ENCODE peak calls at places on chromosome 21, in five cellular contexts. S is transverse colon, E is right lobe of liver, U is HCT116, I is astrocyte. G is an unnamed sample.

GRCh38 chr21:28263974-28264373 is 728.7 kb downstream of the LTN1 start:
- DNase-seq in S (no peak), E (no peak), U (no peak), I (no peak), G (no peak)

GRCh38 chr21:41169701-41170100 is 1.7 kb downstream of the BACE2 start:
- DNase-seq in S (no peak), E (no peak), U (no peak), I (peak; percentile 32), G (no peak)

GRCh38 chr21:46220847-46221246 is 7.7 kb downstream of the LSS start:
- DNase-seq in S (no peak), E (no peak), U (no peak), I (no peak), G (peak; percentile 46)

GRCh38 chr21:33972539-33972938 is 56.9 kb upstream of the ATP5PO start:
- DNase-seq in S (no peak), E (no peak), U (no peak), I (no peak), G (no peak)

GRCh38 chr21:45871616-45872236 is 109.8 kb upstream of the COL6A1 start:
- DNase-seq in S (no peak), E (no peak), U (no peak), I (no peak), G (peak; percentile 63)

GRCh38 chr21:14273736-14274538 is 58.0 kb downstream of the RBM11 start:
- DNase-seq in S (peak; percentile 94), E (peak; percentile 96), U (no peak), I (no peak), G (peak; percentile 82)

GRCh38 chr21:27776925-27777553 is 810.2 kb upstream of the ADAMTS5 start:
- DNase-seq in S (no peak), E (peak; percentile 62), U (no peak), I (no peak), G (no peak)

GRCh38 chr21:27648560-27648959 is 681.7 kb upstream of the ADAMTS5 start:
- DNase-seq in S (no peak), E (no peak), U (no peak), I (peak; percentile 67), G (no peak)

GRCh38 chr21:21213297-21213696 is 215.1 kb downstream of the NCAM2 start:
- DNase-seq in S (no peak), E (no peak), U (no peak), I (peak; percentile 39), G (no peak)

GRCh38 chr21:46626536-46627302 is 8.8 kb upstream of the PRMT2 start:
- DNase-seq in S (no peak), E (no peak), U (no peak), I (no peak), G (no peak)

GRCh38 chr21:33025471-33026298 is at the start of gene OLIG2:
- DNase-seq in S (no peak), E (no peak), U (no peak), I (no peak), G (no peak)

GRCh38 chr21:35483267-35483666 is 434.2 kb upstream of the RUNX1 start:
- DNase-seq in S (no peak), E (no peak), U (no peak), I (no peak), G (no peak)

GRCh38 chr21:45524756-45525152 is 17.5 kb downstream of the SLC19A1 start:
- DNase-seq in S (no peak), E (no peak), U (no peak), I (no peak), G (peak; percentile 35)

GRCh38 chr21:39637197-39637970 is 24.6 kb downstream of the B3GALT5 start:
- DNase-seq in S (peak; percentile 80), E (no peak), U (no peak), I (no peak), G (no peak)

GRCh38 chr21:27045281-27045985 is 78.5 kb upstream of the ADAMTS5 start:
- DNase-seq in S (no peak), E (no peak), U (no peak), I (no peak), G (no peak)

GRCh38 chr21:39084979-39085729 is 98.1 kb downstream of the PSMG1 start:
- DNase-seq in S (no peak), E (no peak), U (no peak), I (no peak), G (no peak)

GRCh38 chr21:28392436-28392835 is 600.2 kb downstream of the LTN1 start:
- DNase-seq in S (no peak), E (no peak), U (no peak), I (no peak), G (no peak)

GRCh38 chr21:20537162-20537561 is 461.0 kb upstream of the NCAM2 start:
- DNase-seq in S (no peak), E (no peak), U (no peak), I (no peak), G (no peak)

GRCh38 chr21:32572574-32573420 is 12.5 kb downstream of the TCP10L start:
- DNase-seq in S (peak; percentile 66), E (no peak), U (no peak), I (no peak), G (no peak)

GRCh38 chr21:28871388-28872015 is 121.2 kb downstream of the LTN1 start:
- DNase-seq in S (peak; percentile 18), E (no peak), U (no peak), I (no peak), G (no peak)

GRCh38 chr21:46294647-46295176 is 8.6 kb downstream of the YBEY start:
- DNase-seq in S (no peak), E (no peak), U (no peak), I (peak; percentile 82), G (no peak)

GRCh38 chr21:45897191-45898027 is 84.2 kb upstream of the COL6A1 start:
- DNase-seq in S (no peak), E (peak; percentile 48), U (no peak), I (no peak), G (peak; percentile 67)

GRCh38 chr21:35475768-35476167 is 426.7 kb upstream of the RUNX1 start:
- DNase-seq in S (no peak), E (no peak), U (no peak), I (peak; percentile 69), G (no peak)

GRCh38 chr21:10273196-10273595 is 248.2 kb upstream of the TPTE start:
- DNase-seq in S (no peak), E (no peak), U (no peak), I (no peak), G (no peak)

GRCh38 chr21:46027855-46028493 is 46.4 kb downstream of the COL6A1 start:
- DNase-seq in S (no peak), E (no peak), U (no peak), I (peak; percentile 43), G (no peak)

GRCh38 chr21:26447932-26448331 is 125.2 kb downstream of the CYYR1 start:
- DNase-seq in S (no peak), E (no peak), U (no peak), I (no peak), G (no peak)

GRCh38 chr21:34074283-34075098 is 1.1 kb downstream of the MRPS6 start:
- DNase-seq in S (no peak), E (no peak), U (no peak), I (no peak), G (no peak)

GRCh38 chr21:25878334-25878733 is 143.6 kb downstream of the GABPA start:
- DNase-seq in S (no peak), E (no peak), U (no peak), I (peak; percentile 32), G (no peak)

GRCh38 chr21:25647632-25648031 is 8.6 kb downstream of the JAM2 start:
- DNase-seq in S (no peak), E (no peak), U (no peak), I (no peak), G (no peak)

GRCh38 chr21:45908536-45909237 is 72.9 kb upstream of the COL6A1 start:
- DNase-seq in S (no peak), E (peak; percentile 44), U (no peak), I (no peak), G (no peak)

GRCh38 chr21:26366781-26367180 is 196.2 kb upstream of the APP start:
- DNase-seq in S (no peak), E (no peak), U (no peak), I (no peak), G (no peak)

GRCh38 chr21:46402421-46402820 is 56.3 kb upstream of the DIP2A start:
- DNase-seq in S (no peak), E (peak; percentile 31), U (no peak), I (no peak), G (no peak)

GRCh38 chr21:46149205-46149901 is 6.0 kb downstream of the FTCD start:
- DNase-seq in S (no peak), E (peak; percentile 55), U (no peak), I (no peak), G (peak; percentile 70)

GRCh38 chr21:26550357-26550756 is 22.7 kb downstream of the CYYR1 start:
- DNase-seq in S (no peak), E (no peak), U (no peak), I (no peak), G (no peak)

GRCh38 chr21:15309721-15310120 is 244.9 kb upstream of the NRIP1 start:
- DNase-seq in S (no peak), E (peak; percentile 68), U (no peak), I (no peak), G (no peak)

GRCh38 chr21:35178812-35179211 is 129.7 kb upstream of the RUNX1 start:
- DNase-seq in S (no peak), E (no peak), U (no peak), I (peak; percentile 56), G (no peak)

DNA sequence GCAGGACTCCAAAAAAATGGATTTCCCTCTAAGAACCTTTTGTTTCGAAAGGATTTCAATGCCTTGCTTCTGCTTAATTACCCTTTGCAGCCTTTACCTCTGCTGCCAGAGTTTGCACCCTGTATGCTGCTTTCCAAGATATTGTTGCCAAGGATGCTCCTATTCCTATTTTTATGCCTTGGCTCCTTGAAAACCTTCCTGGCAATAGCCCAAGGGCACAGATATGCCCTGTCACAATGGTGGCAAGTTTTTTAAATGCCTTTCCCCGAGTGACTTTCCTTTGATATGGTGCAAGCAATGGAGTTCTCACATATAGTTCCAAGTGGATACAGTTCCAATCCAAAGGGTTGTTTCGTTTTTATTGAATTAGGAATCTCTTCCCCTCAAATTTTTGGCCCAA is 1983.0 kb downstream of the MRPL39 start:
- DNase-seq in S (no peak), E (no peak), U (no peak), I (no peak), G (no peak)
- H3K36me3 ChIP-seq in S (no peaks in the 10 kb centered on the region), E (no peaks in the 10 kb centered on the region), U (no peaks in the 10 kb centered on the region), I (no peaks in the 10 kb centered on the region), G (no peaks in the 10 kb centered on the region)

GRCh38 chr21:16378570-16378969 is 648.8 kb downstream of the USP25 start:
- DNase-seq in S (no peak), E (no peak), U (no peak), I (no peak), G (no peak)
- TF ChIP-seq CTCF in S (no peak), E (no peak), U (no peak), I (no peak), G (no peak)

GRCh38 chr21:31034378-31034777 is 3.9 kb downstream of the KRTAP19-8 start:
- DNase-seq in S (no peak), E (no peak), U (no peak), I (no peak), G (no peak)

GRCh38 chr21:31030367-31031106 is 7.7 kb downstream of the KRTAP19-8 start:
- DNase-seq in S (no peak), E (no peak), U (no peak), I (no peak), G (no peak)
- H3K4me1 ChIP-seq in S (no peaks in the 10 kb centered on the region), E (no peaks in the 10 kb centered on the region), U (no peaks in the 10 kb centered on the region), I (no peaks in the 10 kb centered on the region), G (no peaks in the 10 kb centered on the region)

DNA sequence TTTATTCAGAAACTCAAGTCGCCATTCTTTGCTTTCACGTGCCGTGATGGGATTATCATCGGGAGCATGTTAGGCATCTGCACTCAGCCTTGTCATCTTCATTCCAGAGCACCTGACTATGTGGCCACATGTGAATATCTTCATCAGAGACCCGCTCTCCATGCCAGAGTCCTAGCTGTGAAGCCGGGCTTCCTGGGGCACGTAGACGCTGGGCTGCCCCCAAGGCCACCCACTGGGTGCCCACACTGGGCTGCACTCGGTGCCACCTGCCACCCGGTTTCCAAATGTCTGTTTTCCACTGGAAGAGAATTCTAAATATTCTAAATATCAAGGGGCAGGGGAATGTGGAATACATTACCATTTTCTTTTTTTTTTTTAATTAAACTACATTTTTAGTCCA is 43.8 kb downstream of the SLC37A1 start:
- DNase-seq in S (no peak), E (no peak), U (no peak), I (no peak), G (no peak)
- H3K36me3 ChIP-seq in S (peaks cover 40% of the 10 kb centered on the region), E (no peaks in the 10 kb centered on the region), U (no peaks in the 10 kb centered on the region), I (no peaks in the 10 kb centered on the region), G (peaks cover 94% of the 10 kb centered on the region)

G was measured in spleen.